ENCODE peak calls at places on chromosome 19, in seven cellular contexts. One of them, this sample, is unnamed.

GRCh38 chr19:7595466-7596133 is at the start of gene CAMSAP3:
- DNase-seq in GM12865: peak
- DNase-seq in left ventricle myocardium inferior: no peak
- DNase-seq in PC-3: peak
- DNase-seq in ovary: no peak
- DNase-seq in Calu3: peak
- DNase-seq in heart right ventricle: no peak
- DNase-seq in this sample: no peak

GRCh38 chr19:51696606-51697005 is 3.5 kb downstream of the SPACA6 start:
- DNase-seq in left ventricle myocardium inferior: no peak
- DNase-seq in ovary: no peak
- DNase-seq in PC-3: no peak
- DNase-seq in heart right ventricle: no peak
- DNase-seq in Calu3: no peak
- DNase-seq in GM12865: no peak
- DNase-seq in this sample: no peak

GRCh38 chr19:41407271-41407670 is 9.7 kb downstream of the BCKDHA start:
- DNase-seq in Calu3: no peak
- DNase-seq in ovary: no peak
- DNase-seq in PC-3: no peak
- DNase-seq in heart right ventricle: no peak
- DNase-seq in GM12865: peak
- DNase-seq in left ventricle myocardium inferior: no peak
- DNase-seq in this sample: no peak

GRCh38 chr19:3387645-3388589 is 21.5 kb downstream of the NFIC start:
- DNase-seq in PC-3: no peak
- DNase-seq in ovary: peak
- DNase-seq in left ventricle myocardium inferior: peak
- DNase-seq in heart right ventricle: peak
- DNase-seq in GM12865: no peak
- DNase-seq in Calu3: peak
- DNase-seq in this sample: no peak

GRCh38 chr19:2602391-2603181 is 99.9 kb downstream of the GNG7 start:
- DNase-seq in GM12865: no peak
- DNase-seq in left ventricle myocardium inferior: peak
- DNase-seq in Calu3: peak
- DNase-seq in heart right ventricle: peak
- DNase-seq in PC-3: peak
- DNase-seq in ovary: peak
- DNase-seq in this sample: no peak

GRCh38 chr19:18500820-18501219 is 21.1 kb downstream of the ELL start:
- DNase-seq in heart right ventricle: peak
- DNase-seq in GM12865: no peak
- DNase-seq in Calu3: no peak
- DNase-seq in ovary: no peak
- DNase-seq in PC-3: no peak
- DNase-seq in left ventricle myocardium inferior: peak
- DNase-seq in this sample: no peak

GRCh38 chr19:18795540-18795939 is 4.4 kb upstream of the COMP start:
- DNase-seq in PC-3: no peak
- DNase-seq in heart right ventricle: no peak
- DNase-seq in ovary: no peak
- DNase-seq in left ventricle myocardium inferior: no peak
- DNase-seq in GM12865: no peak
- DNase-seq in Calu3: no peak
- DNase-seq in this sample: no peak

GRCh38 chr19:8576273-8576993 is 809 bp downstream of the MYO1F start:
- DNase-seq in ovary: no peak
- DNase-seq in GM12865: peak
- DNase-seq in heart right ventricle: no peak
- DNase-seq in PC-3: peak
- DNase-seq in left ventricle myocardium inferior: no peak
- DNase-seq in Calu3: no peak
- DNase-seq in this sample: no peak

GRCh38 chr19:54728167-54728566 is 3.9 kb downstream of the KIR3DL3 start:
- DNase-seq in PC-3: no peak
- DNase-seq in GM12865: no peak
- DNase-seq in heart right ventricle: no peak
- DNase-seq in ovary: no peak
- DNase-seq in Calu3: no peak
- DNase-seq in left ventricle myocardium inferior: no peak
- DNase-seq in this sample: peak

GRCh38 chr19:7916137-7916907 is 1.7 kb downstream of the TGFBR3L start:
- DNase-seq in heart right ventricle: no peak
- DNase-seq in PC-3: peak
- DNase-seq in Calu3: peak
- DNase-seq in ovary: peak
- DNase-seq in left ventricle myocardium inferior: no peak
- DNase-seq in GM12865: peak
- DNase-seq in this sample: no peak

GRCh38 chr19:19627442-19627715 is 641 bp downstream of the LPAR2 start:
- DNase-seq in PC-3: no peak
- DNase-seq in heart right ventricle: no peak
- DNase-seq in GM12865: no peak
- DNase-seq in Calu3: no peak
- DNase-seq in left ventricle myocardium inferior: no peak
- DNase-seq in ovary: no peak
- DNase-seq in this sample: no peak

GRCh38 chr19:54418030-54418929 is 3.0 kb downstream of the TTYH1 start:
- DNase-seq in ovary: no peak
- DNase-seq in heart right ventricle: no peak
- DNase-seq in left ventricle myocardium inferior: no peak
- DNase-seq in GM12865: peak
- DNase-seq in PC-3: no peak
- DNase-seq in Calu3: no peak
- DNase-seq in this sample: no peak

GRCh38 chr19:41886761-41887710 is 4.1 kb downstream of the ARHGEF1 start:
- DNase-seq in heart right ventricle: no peak
- DNase-seq in GM12865: peak
- DNase-seq in PC-3: no peak
- DNase-seq in left ventricle myocardium inferior: no peak
- DNase-seq in ovary: no peak
- DNase-seq in Calu3: no peak
- DNase-seq in this sample: no peak

GRCh38 chr19:19115954-19116353 is 22.3 kb downstream of the TMEM161A start:
- DNase-seq in GM12865: peak
- DNase-seq in Calu3: peak
- DNase-seq in ovary: no peak
- DNase-seq in PC-3: peak
- DNase-seq in left ventricle myocardium inferior: no peak
- DNase-seq in heart right ventricle: peak
- DNase-seq in this sample: no peak

GRCh38 chr19:34173145-34173956 is 1.0 kb downstream of the LSM14A start:
- DNase-seq in Calu3: peak
- DNase-seq in left ventricle myocardium inferior: no peak
- DNase-seq in PC-3: peak
- DNase-seq in ovary: peak
- DNase-seq in GM12865: peak
- DNase-seq in heart right ventricle: no peak
- DNase-seq in this sample: no peak

GRCh38 chr19:16376649-16377048 is 52.0 kb downstream of the KLF2 start:
- DNase-seq in ovary: no peak
- DNase-seq in heart right ventricle: no peak
- DNase-seq in GM12865: peak
- DNase-seq in Calu3: peak
- DNase-seq in PC-3: peak
- DNase-seq in left ventricle myocardium inferior: no peak
- DNase-seq in this sample: no peak

DNA sequence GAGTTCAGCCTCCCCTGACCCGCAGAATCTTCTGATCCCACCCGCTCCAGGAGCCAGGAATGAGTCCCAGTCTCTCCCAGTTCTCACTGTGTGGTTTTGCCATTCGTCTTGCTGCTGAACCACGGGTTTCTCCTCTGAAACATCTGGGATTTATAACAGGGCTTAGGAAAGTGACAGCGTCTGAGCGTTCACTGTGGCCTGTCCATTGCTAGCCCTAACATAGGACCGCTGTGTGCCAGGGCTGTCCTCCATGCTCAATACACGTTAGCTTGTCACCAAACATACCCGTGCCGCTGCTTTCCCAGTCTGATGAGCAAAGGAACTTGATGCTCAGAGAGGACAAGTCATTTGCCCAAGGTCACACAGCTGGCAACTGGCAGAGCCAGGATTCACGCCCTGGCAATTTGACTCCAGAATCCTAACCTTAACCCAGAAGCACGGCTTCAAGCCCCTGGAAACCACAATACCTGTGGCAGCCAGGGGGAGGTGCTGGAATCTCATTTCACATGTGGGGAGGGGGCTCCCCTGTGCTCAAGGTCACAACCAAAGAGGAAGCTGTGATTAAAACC is 1.1 kb upstream of the APOE start:
- DNase-seq in GM12865: peak
- DNase-seq in PC-3: no peak
- DNase-seq in heart right ventricle: no peak
- DNase-seq in Calu3: no peak
- DNase-seq in left ventricle myocardium inferior: no peak
- DNase-seq in ovary: no peak
- DNase-seq in this sample: no peak
- TF ChIP-seq CTCF in GM12865: peak
- TF ChIP-seq CTCF in PC-3: peak
- TF ChIP-seq CTCF in heart right ventricle: no peak
- TF ChIP-seq CTCF in Calu3: no peak
- TF ChIP-seq CTCF in left ventricle myocardium inferior: no peak
- TF ChIP-seq CTCF in ovary: no peak
- TF ChIP-seq CTCF in this sample: peak

GRCh38 chr19:28731113-28731512 is 481.8 kb downstream of the UQCRFS1 start:
- DNase-seq in Calu3: no peak
- DNase-seq in heart right ventricle: no peak
- DNase-seq in GM12865: no peak
- DNase-seq in PC-3: no peak
- DNase-seq in ovary: no peak
- DNase-seq in left ventricle myocardium inferior: no peak
- DNase-seq in this sample: no peak

GRCh38 chr19:28726533-28726932 is 486.4 kb downstream of the UQCRFS1 start:
- DNase-seq in GM12865: no peak
- DNase-seq in ovary: no peak
- DNase-seq in left ventricle myocardium inferior: no peak
- DNase-seq in heart right ventricle: no peak
- DNase-seq in PC-3: no peak
- DNase-seq in Calu3: no peak
- DNase-seq in this sample: no peak

GRCh38 chr19:28727835-28728159 is 485.2 kb downstream of the UQCRFS1 start:
- DNase-seq in left ventricle myocardium inferior: no peak
- DNase-seq in ovary: no peak
- DNase-seq in PC-3: no peak
- DNase-seq in heart right ventricle: no peak
- DNase-seq in Calu3: no peak
- DNase-seq in GM12865: no peak
- DNase-seq in this sample: no peak

GRCh38 chr19:28731577-28731976 is 481.4 kb downstream of the UQCRFS1 start:
- DNase-seq in PC-3: no peak
- DNase-seq in left ventricle myocardium inferior: no peak
- DNase-seq in Calu3: no peak
- DNase-seq in heart right ventricle: no peak
- DNase-seq in ovary: no peak
- DNase-seq in GM12865: no peak
- DNase-seq in this sample: no peak

DNA sequence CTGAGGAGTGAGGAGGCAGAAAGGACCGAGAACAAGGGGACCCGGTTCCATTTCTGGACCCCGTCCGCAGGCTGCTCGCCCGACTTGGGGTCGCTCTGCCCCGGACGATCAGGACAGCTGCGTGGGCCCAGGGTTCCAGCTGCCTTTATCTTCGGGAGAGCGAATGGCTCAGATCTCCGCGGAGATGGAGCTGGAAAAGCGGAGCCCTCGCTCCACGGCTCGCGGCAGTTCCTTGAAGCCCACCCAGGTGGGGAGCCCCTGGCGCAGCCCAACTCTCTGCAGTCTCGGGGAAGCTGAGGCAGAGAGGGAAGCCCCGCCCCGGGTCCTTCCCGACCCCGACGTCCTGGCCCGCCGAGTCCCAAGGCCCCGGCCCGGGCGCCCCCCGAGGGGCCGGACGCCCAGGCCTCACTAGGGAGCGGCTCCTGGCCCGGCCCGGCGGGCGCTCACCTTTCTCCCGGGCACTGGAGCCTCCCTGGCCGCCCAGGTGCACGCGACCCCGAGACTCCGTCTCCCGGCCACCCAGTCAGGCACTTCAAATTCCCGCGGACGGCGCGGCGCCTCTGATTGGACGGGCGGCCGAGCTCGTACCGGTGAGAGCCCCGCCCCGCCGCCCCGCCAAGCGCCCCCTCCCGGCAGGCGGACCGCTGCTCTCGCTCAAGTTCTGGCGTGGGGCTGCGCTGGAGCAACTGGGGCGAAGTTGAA is 485.7 kb downstream of the UQCRFS1 start:
- DNase-seq in left ventricle myocardium inferior: no peak
- DNase-seq in Calu3: no peak
- DNase-seq in GM12865: no peak
- DNase-seq in heart right ventricle: peak
- DNase-seq in ovary: peak
- DNase-seq in PC-3: no peak
- DNase-seq in this sample: no peak
- TF ChIP-seq CTCF in left ventricle myocardium inferior: peak
- TF ChIP-seq CTCF in Calu3: no peak
- TF ChIP-seq CTCF in GM12865: no peak
- TF ChIP-seq CTCF in heart right ventricle: no peak
- TF ChIP-seq CTCF in ovary: no peak
- TF ChIP-seq CTCF in PC-3: no peak
- TF ChIP-seq CTCF in this sample: no peak

DNA sequence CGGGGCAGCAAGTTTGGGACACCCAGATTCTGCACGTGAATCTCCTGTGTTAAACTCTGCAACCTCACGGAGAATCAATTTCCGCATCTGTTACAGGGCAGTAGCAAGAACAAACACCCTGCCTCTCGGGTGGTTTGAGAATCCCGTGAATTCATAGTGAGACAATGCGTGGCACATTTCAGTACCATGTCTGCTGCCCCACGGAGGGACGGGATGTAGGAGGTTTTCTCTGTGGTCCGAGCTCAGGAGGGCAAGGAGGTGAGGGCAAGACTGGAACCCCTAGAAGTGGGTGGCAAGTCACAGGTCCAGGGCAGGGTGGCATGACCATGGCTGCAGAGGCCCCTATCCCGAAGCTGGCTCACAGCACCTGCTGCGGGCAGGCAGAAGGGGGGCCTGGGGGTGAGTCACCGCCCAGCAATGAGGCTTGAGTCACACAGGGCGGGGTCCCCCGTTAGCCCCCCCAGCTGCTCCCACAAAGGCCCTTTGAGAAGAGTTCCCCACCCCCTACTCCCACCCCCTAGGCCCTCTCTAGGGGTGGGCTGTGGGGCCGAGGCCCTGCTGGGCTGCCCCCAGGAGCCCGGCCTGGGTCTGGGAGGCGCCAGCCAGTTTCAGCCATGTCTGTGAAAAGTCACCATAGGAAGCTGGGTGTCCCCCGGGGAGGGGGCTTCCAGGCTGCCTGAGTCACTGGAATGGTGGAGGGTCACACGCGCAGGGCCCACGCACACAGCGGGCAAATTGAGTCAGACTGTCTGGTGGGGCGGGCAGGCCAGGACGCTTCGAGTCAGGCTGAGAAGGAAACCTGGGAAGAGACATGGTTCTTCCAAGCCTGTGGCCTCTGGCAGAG is 25.8 kb upstream of the NANOS3 start:
- DNase-seq in ovary: peak
- DNase-seq in Calu3: peak
- DNase-seq in GM12865: no peak
- DNase-seq in heart right ventricle: peak
- DNase-seq in left ventricle myocardium inferior: peak
- DNase-seq in PC-3: peak
- DNase-seq in this sample: no peak
- TF ChIP-seq CTCF in ovary: no peak
- TF ChIP-seq CTCF in Calu3: no peak
- TF ChIP-seq CTCF in GM12865: no peak
- TF ChIP-seq CTCF in heart right ventricle: no peak
- TF ChIP-seq CTCF in left ventricle myocardium inferior: no peak
- TF ChIP-seq CTCF in PC-3: no peak
- TF ChIP-seq CTCF in this sample: no peak

GRCh38 chr19:29741776-29742175 is 26.7 kb upstream of the C19orf12 start:
- DNase-seq in Calu3: no peak
- DNase-seq in heart right ventricle: no peak
- DNase-seq in left ventricle myocardium inferior: no peak
- DNase-seq in PC-3: no peak
- DNase-seq in ovary: no peak
- DNase-seq in GM12865: no peak
- DNase-seq in this sample: no peak
- TF ChIP-seq CTCF in Calu3: no peak
- TF ChIP-seq CTCF in heart right ventricle: no peak
- TF ChIP-seq CTCF in left ventricle myocardium inferior: no peak
- TF ChIP-seq CTCF in PC-3: no peak
- TF ChIP-seq CTCF in ovary: no peak
- TF ChIP-seq CTCF in GM12865: no peak
- TF ChIP-seq CTCF in this sample: no peak

This sample was measured in type B pancreatic cell.